ENCODE peak calls at places on chromosomes 5 and 9, in nine cellular contexts. One of them, this sample, is unnamed. For H3K36me3 and H3K9me3, the result is how much of the 10 kb centered on the place peaks cover.

GRCh38 chr9:77649109-77649812 is 1.1 kb upstream of the GNA14 start:
- DNase-seq in CD8-positive, alpha-beta memory T cell: no peak
- DNase-seq in upper lobe of left lung: peak
- DNase-seq in left lung: no peak
- DNase-seq in heart left ventricle: no peak
- DNase-seq in left ventricle myocardium inferior: no peak
- DNase-seq in GM23248: peak
- DNase-seq in Panc1: no peak
- DNase-seq in H1: no peak
- DNase-seq in this sample: no peak

GRCh38 chr9:82271099-82271498 is 282.5 kb downstream of the SPATA31D1 start:
- DNase-seq in CD8-positive, alpha-beta memory T cell: no peak
- DNase-seq in upper lobe of left lung: no peak
- DNase-seq in left lung: no peak
- DNase-seq in heart left ventricle: no peak
- DNase-seq in left ventricle myocardium inferior: no peak
- DNase-seq in GM23248: peak
- DNase-seq in Panc1: no peak
- DNase-seq in H1: no peak
- DNase-seq in this sample: no peak

GRCh38 chr9:21789541-21790037 is 12.8 kb upstream of the MTAP start:
- DNase-seq in CD8-positive, alpha-beta memory T cell: no peak
- DNase-seq in upper lobe of left lung: peak
- DNase-seq in left lung: no peak
- DNase-seq in heart left ventricle: peak
- DNase-seq in left ventricle myocardium inferior: no peak
- DNase-seq in GM23248: peak
- DNase-seq in Panc1: peak
- DNase-seq in H1: no peak
- DNase-seq in this sample: peak

GRCh38 chr5:176744584-176744965 is 65.8 kb upstream of the UNC5A start:
- DNase-seq in CD8-positive, alpha-beta memory T cell: no peak
- DNase-seq in upper lobe of left lung: peak
- DNase-seq in left lung: no peak
- DNase-seq in heart left ventricle: no peak
- DNase-seq in left ventricle myocardium inferior: no peak
- DNase-seq in GM23248: no peak
- DNase-seq in Panc1: no peak
- DNase-seq in H1: no peak
- DNase-seq in this sample: no peak

GRCh38 chr5:114101153-114101552 is 260.7 kb upstream of the KCNN2 start:
- DNase-seq in CD8-positive, alpha-beta memory T cell: no peak
- DNase-seq in upper lobe of left lung: no peak
- DNase-seq in left lung: no peak
- DNase-seq in heart left ventricle: no peak
- DNase-seq in left ventricle myocardium inferior: no peak
- DNase-seq in GM23248: peak
- DNase-seq in Panc1: no peak
- DNase-seq in H1: no peak
- DNase-seq in this sample: peak

GRCh38 chr9:107288701-107289100 is 5.6 kb downstream of the RAD23B start:
- DNase-seq in CD8-positive, alpha-beta memory T cell: no peak
- DNase-seq in upper lobe of left lung: no peak
- DNase-seq in left lung: no peak
- DNase-seq in heart left ventricle: no peak
- DNase-seq in left ventricle myocardium inferior: no peak
- DNase-seq in GM23248: no peak
- DNase-seq in Panc1: no peak
- DNase-seq in H1: no peak
- DNase-seq in this sample: no peak

GRCh38 chr9:26266111-26266791 is 588.0 kb upstream of the TUSC1 start:
- DNase-seq in CD8-positive, alpha-beta memory T cell: no peak
- DNase-seq in upper lobe of left lung: no peak
- DNase-seq in left lung: no peak
- DNase-seq in heart left ventricle: no peak
- DNase-seq in left ventricle myocardium inferior: no peak
- DNase-seq in GM23248: peak
- DNase-seq in Panc1: no peak
- DNase-seq in H1: no peak
- DNase-seq in this sample: no peak

GRCh38 chr9:33375841-33376321 is 26.5 kb downstream of the AQP7 start:
- DNase-seq in CD8-positive, alpha-beta memory T cell: no peak
- DNase-seq in upper lobe of left lung: no peak
- DNase-seq in left lung: no peak
- DNase-seq in heart left ventricle: no peak
- DNase-seq in left ventricle myocardium inferior: no peak
- DNase-seq in GM23248: no peak
- DNase-seq in Panc1: no peak
- DNase-seq in H1: no peak
- DNase-seq in this sample: peak

GRCh38 chr5:113514263-113514590 is 733 bp downstream of the YTHDC2 start:
- DNase-seq in CD8-positive, alpha-beta memory T cell: no peak
- DNase-seq in upper lobe of left lung: no peak
- DNase-seq in left lung: no peak
- DNase-seq in heart left ventricle: no peak
- DNase-seq in left ventricle myocardium inferior: no peak
- DNase-seq in GM23248: peak
- DNase-seq in Panc1: no peak
- DNase-seq in H1: no peak
- DNase-seq in this sample: no peak

GRCh38 chr5:9533096-9533495 is 12.8 kb downstream of the SEMA5A start:
- DNase-seq in CD8-positive, alpha-beta memory T cell: no peak
- DNase-seq in upper lobe of left lung: no peak
- DNase-seq in left lung: no peak
- DNase-seq in heart left ventricle: no peak
- DNase-seq in left ventricle myocardium inferior: no peak
- DNase-seq in GM23248: no peak
- DNase-seq in Panc1: no peak
- DNase-seq in H1: no peak
- DNase-seq in this sample: no peak

GRCh38 chr5:55521903-55522302 is 12.9 kb downstream of the PLPP1 start:
- DNase-seq in CD8-positive, alpha-beta memory T cell: no peak
- DNase-seq in upper lobe of left lung: no peak
- DNase-seq in left lung: no peak
- DNase-seq in heart left ventricle: no peak
- DNase-seq in left ventricle myocardium inferior: no peak
- DNase-seq in GM23248: no peak
- DNase-seq in Panc1: no peak
- DNase-seq in H1: no peak
- DNase-seq in this sample: no peak

GRCh38 chr5:113336975-113337374 is 97.8 kb downstream of the TSSK1B start:
- DNase-seq in CD8-positive, alpha-beta memory T cell: no peak
- DNase-seq in upper lobe of left lung: no peak
- DNase-seq in left lung: no peak
- DNase-seq in heart left ventricle: peak
- DNase-seq in left ventricle myocardium inferior: no peak
- DNase-seq in GM23248: peak
- DNase-seq in Panc1: no peak
- DNase-seq in H1: peak
- DNase-seq in this sample: peak

GRCh38 chr5:122195784-122196394 is 66.5 kb downstream of the ZNF474 start:
- DNase-seq in CD8-positive, alpha-beta memory T cell: no peak
- DNase-seq in upper lobe of left lung: no peak
- DNase-seq in left lung: no peak
- DNase-seq in heart left ventricle: no peak
- DNase-seq in left ventricle myocardium inferior: no peak
- DNase-seq in GM23248: peak
- DNase-seq in Panc1: peak
- DNase-seq in H1: no peak
- DNase-seq in this sample: peak

GRCh38 chr5:124439609-124440008 is 306.8 kb downstream of the ZNF608 start:
- DNase-seq in CD8-positive, alpha-beta memory T cell: no peak
- DNase-seq in upper lobe of left lung: no peak
- DNase-seq in left lung: no peak
- DNase-seq in heart left ventricle: no peak
- DNase-seq in left ventricle myocardium inferior: no peak
- DNase-seq in GM23248: no peak
- DNase-seq in Panc1: no peak
- DNase-seq in H1: no peak
- DNase-seq in this sample: no peak

GRCh38 chr9:124122813-124123462 is 111.4 kb downstream of the LHX2 start:
- DNase-seq in CD8-positive, alpha-beta memory T cell: no peak
- DNase-seq in upper lobe of left lung: no peak
- DNase-seq in left lung: no peak
- DNase-seq in heart left ventricle: no peak
- DNase-seq in left ventricle myocardium inferior: no peak
- DNase-seq in GM23248: peak
- DNase-seq in Panc1: no peak
- DNase-seq in H1: no peak
- DNase-seq in this sample: no peak

GRCh38 chr5:180575571-180575970 is 15.7 kb downstream of the SCGB3A1 start:
- DNase-seq in CD8-positive, alpha-beta memory T cell: no peak
- DNase-seq in upper lobe of left lung: no peak
- DNase-seq in left lung: no peak
- DNase-seq in heart left ventricle: no peak
- DNase-seq in left ventricle myocardium inferior: no peak
- DNase-seq in GM23248: peak
- DNase-seq in Panc1: no peak
- DNase-seq in H1: no peak
- DNase-seq in this sample: no peak
- H3K36me3 ChIP-seq in CD8-positive, alpha-beta memory T cell: under half
- H3K36me3 ChIP-seq in upper lobe of left lung: under half
- H3K36me3 ChIP-seq in left lung: half or more
- H3K36me3 ChIP-seq in heart left ventricle: half or more
- H3K36me3 ChIP-seq in left ventricle myocardium inferior: half or more
- H3K36me3 ChIP-seq in GM23248: under half
- H3K36me3 ChIP-seq in Panc1: under half
- H3K36me3 ChIP-seq in H1: under half
- H3K36me3 ChIP-seq in this sample: half or more

GRCh38 chr9:65403721-65404120 is 118.7 kb upstream of the FOXD4L5 start:
- DNase-seq in CD8-positive, alpha-beta memory T cell: no peak
- DNase-seq in upper lobe of left lung: no peak
- DNase-seq in left lung: no peak
- DNase-seq in heart left ventricle: no peak
- DNase-seq in left ventricle myocardium inferior: no peak
- DNase-seq in GM23248: no peak
- DNase-seq in Panc1: no peak
- DNase-seq in H1: no peak
- DNase-seq in this sample: no peak

GRCh38 chr9:65404232-65405006 is 119.4 kb upstream of the FOXD4L5 start:
- DNase-seq in CD8-positive, alpha-beta memory T cell: no peak
- DNase-seq in upper lobe of left lung: no peak
- DNase-seq in left lung: no peak
- DNase-seq in heart left ventricle: no peak
- DNase-seq in left ventricle myocardium inferior: no peak
- DNase-seq in GM23248: no peak
- DNase-seq in Panc1: no peak
- DNase-seq in H1: no peak
- DNase-seq in this sample: no peak

GRCh38 chr9:65409471-65409980 is 124.5 kb upstream of the FOXD4L5 start:
- DNase-seq in CD8-positive, alpha-beta memory T cell: no peak
- DNase-seq in upper lobe of left lung: no peak
- DNase-seq in left lung: no peak
- DNase-seq in heart left ventricle: no peak
- DNase-seq in left ventricle myocardium inferior: no peak
- DNase-seq in GM23248: no peak
- DNase-seq in Panc1: no peak
- DNase-seq in H1: no peak
- DNase-seq in this sample: no peak

GRCh38 chr9:65400886-65401285 is 115.9 kb upstream of the FOXD4L5 start:
- DNase-seq in CD8-positive, alpha-beta memory T cell: no peak
- DNase-seq in upper lobe of left lung: no peak
- DNase-seq in left lung: no peak
- DNase-seq in heart left ventricle: no peak
- DNase-seq in left ventricle myocardium inferior: no peak
- DNase-seq in GM23248: no peak
- DNase-seq in Panc1: no peak
- DNase-seq in H1: no peak
- DNase-seq in this sample: no peak

DNA sequence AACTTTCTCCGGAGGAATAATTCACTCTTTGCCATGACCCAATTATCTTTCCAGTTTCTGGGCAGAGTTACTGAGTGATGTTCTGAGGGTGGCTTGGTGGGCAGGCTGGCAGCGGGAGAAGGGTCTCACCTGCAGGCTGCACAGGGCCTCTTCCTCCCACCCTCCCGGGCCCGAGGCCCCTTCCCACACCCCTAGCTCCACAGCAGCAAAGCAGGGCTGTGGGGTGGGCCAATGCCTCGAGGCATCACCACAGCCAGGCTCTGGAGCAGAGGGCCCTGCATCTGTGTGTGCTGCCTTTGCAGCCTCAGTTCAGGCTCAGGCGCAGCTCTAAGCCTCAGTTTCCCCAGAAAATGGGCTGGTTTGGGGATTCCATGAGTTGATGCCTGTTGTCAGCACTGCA is 120.2 kb upstream of the FOXD4L5 start:
- DNase-seq in CD8-positive, alpha-beta memory T cell: no peak
- DNase-seq in upper lobe of left lung: no peak
- DNase-seq in left lung: no peak
- DNase-seq in heart left ventricle: no peak
- DNase-seq in left ventricle myocardium inferior: no peak
- DNase-seq in GM23248: no peak
- DNase-seq in Panc1: no peak
- DNase-seq in H1: no peak
- DNase-seq in this sample: no peak
- H3K9me3 ChIP-seq in CD8-positive, alpha-beta memory T cell: under half
- H3K9me3 ChIP-seq in upper lobe of left lung: under half
- H3K9me3 ChIP-seq in left lung: under half
- H3K9me3 ChIP-seq in heart left ventricle: under half
- H3K9me3 ChIP-seq in left ventricle myocardium inferior: under half
- H3K9me3 ChIP-seq in GM23248: under half
- H3K9me3 ChIP-seq in Panc1: under half
- H3K9me3 ChIP-seq in H1: half or more
- H3K9me3 ChIP-seq in this sample: under half

DNA sequence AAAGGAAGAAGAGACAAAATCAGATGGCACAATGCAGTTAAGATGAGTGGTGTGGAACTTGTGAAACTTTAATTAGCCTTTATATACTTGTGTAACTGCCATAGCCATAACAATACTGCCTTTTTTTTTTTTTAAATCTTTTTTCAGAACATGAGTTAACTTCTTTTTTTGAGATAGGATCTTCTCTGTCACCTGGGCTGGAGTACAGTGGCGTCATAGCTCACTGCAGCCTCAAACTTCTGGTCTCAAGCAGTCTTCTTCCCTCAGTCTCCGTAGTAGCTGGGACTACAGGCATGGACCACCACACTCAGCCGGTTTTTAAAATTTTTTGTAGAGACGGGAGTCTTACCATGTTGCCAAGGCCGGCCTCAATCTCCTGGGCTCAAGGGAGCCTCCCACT is 37.2 kb downstream of the GPBP1 start:
- DNase-seq in CD8-positive, alpha-beta memory T cell: no peak
- DNase-seq in upper lobe of left lung: no peak
- DNase-seq in left lung: no peak
- DNase-seq in heart left ventricle: no peak
- DNase-seq in left ventricle myocardium inferior: no peak
- DNase-seq in GM23248: no peak
- DNase-seq in Panc1: no peak
- DNase-seq in H1: no peak
- DNase-seq in this sample: no peak
- H3K36me3 ChIP-seq in CD8-positive, alpha-beta memory T cell: under half
- H3K36me3 ChIP-seq in upper lobe of left lung: under half
- H3K36me3 ChIP-seq in left lung: under half
- H3K36me3 ChIP-seq in heart left ventricle: under half
- H3K36me3 ChIP-seq in left ventricle myocardium inferior: under half
- H3K36me3 ChIP-seq in GM23248: under half
- H3K36me3 ChIP-seq in Panc1: under half
- H3K36me3 ChIP-seq in H1: under half
- H3K36me3 ChIP-seq in this sample: under half

DNA sequence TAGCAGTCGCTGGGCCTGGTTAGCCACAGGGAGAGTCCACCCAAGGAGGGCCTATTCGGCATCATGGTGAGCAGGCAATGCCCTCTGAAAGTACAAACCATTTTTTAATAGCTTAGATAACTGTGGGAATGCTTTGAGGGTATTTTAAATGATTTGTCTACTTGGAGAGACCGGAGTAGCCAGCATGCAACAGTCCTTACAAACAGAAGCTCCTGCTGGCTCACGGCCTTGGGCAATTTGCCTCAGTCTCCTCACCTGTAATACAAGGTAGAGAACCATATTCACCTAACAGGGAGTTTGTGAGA is 128.8 kb downstream of the COL23A1 start:
- DNase-seq in CD8-positive, alpha-beta memory T cell: no peak
- DNase-seq in upper lobe of left lung: no peak
- DNase-seq in left lung: no peak
- DNase-seq in heart left ventricle: no peak
- DNase-seq in left ventricle myocardium inferior: no peak
- DNase-seq in GM23248: no peak
- DNase-seq in Panc1: no peak
- DNase-seq in H1: no peak
- DNase-seq in this sample: no peak
- H3K9me3 ChIP-seq in CD8-positive, alpha-beta memory T cell: under half
- H3K9me3 ChIP-seq in upper lobe of left lung: under half
- H3K9me3 ChIP-seq in left lung: under half
- H3K9me3 ChIP-seq in heart left ventricle: under half
- H3K9me3 ChIP-seq in left ventricle myocardium inferior: under half
- H3K9me3 ChIP-seq in GM23248: under half
- H3K9me3 ChIP-seq in Panc1: under half
- H3K9me3 ChIP-seq in H1: under half
- H3K9me3 ChIP-seq in this sample: under half

This sample was measured in SJCRH30.